ENCODE peak calls at places on chromosomes 3 and 15, in four cellular contexts. Y is caudate nucleus, T is frontal cortex, H is skeletal muscle cell. E is an unnamed sample.

GRCh38 chr15:100078511-100079220 is 263.1 kb downstream of the ADAMTS17 start:
- DNase-seq in Y (no peak), T (no peak), H (no peak), E (no peak)

GRCh38 chr15:88174571-88174970 is 82.0 kb downstream of the NTRK3 start:
- DNase-seq in Y (no peak), T (no peak), H (no peak), E (no peak)

GRCh38 chr15:101068961-101069734 is 150.0 kb downstream of the LRRK1 start:
- DNase-seq in Y (no peak), T (no peak), H (no peak), E (no peak)

GRCh38 chr3:133488785-133489367 is 84.6 kb upstream of the CDV3 start:
- DNase-seq in Y (no peak), T (no peak), H (peak; percentile 24), E (peak; percentile 65)

GRCh38 chr3:32460031-32460749 is 42.5 kb downstream of the CMTM6 start:
- DNase-seq in Y (no peak), T (no peak), H (no peak), E (no peak)

GRCh38 chr15:83991163-83991562 is 244.4 kb upstream of the GOLGA6L4 start:
- DNase-seq in Y (no peak), T (no peak), H (no peak), E (no peak)

GRCh38 chr15:75640483-75641175 is 605 bp upstream of the IMP3 start:
- DNase-seq in Y (no peak), T (no peak), H (no peak), E (peak; percentile 80)

GRCh38 chr3:25594007-25594502 is 70.7 kb downstream of the TOP2B start:
- DNase-seq in Y (no peak), T (no peak), H (peak; percentile 51), E (peak; percentile 86)

GRCh38 chr3:43001094-43001553 is 22.0 kb downstream of the GASK1A start:
- DNase-seq in Y (no peak), T (no peak), H (peak; percentile 90), E (peak; percentile 55)

GRCh38 chr3:174540536-174540935 is 318.6 kb upstream of the NAALADL2 start:
- DNase-seq in Y (no peak), T (no peak), H (no peak), E (no peak)

GRCh38 chr3:50278868-50279224 is at the start of gene LSMEM2:
- DNase-seq in Y (no peak), T (peak; percentile 47), H (no peak), E (no peak)

GRCh38 chr3:30661107-30661873 is 54.9 kb downstream of the TGFBR2 start:
- DNase-seq in Y (no peak), T (no peak), H (no peak), E (no peak)

GRCh38 chr15:23035964-23036566 is 3.3 kb downstream of the TUBGCP5 start:
- DNase-seq in Y (no peak), T (peak; percentile 33), H (peak; percentile 8), E (peak; percentile 74)

GRCh38 chr3:41131224-41131623 is 68.1 kb upstream of the CTNNB1 start:
- DNase-seq in Y (no peak), T (no peak), H (no peak), E (no peak)

GRCh38 chr3:13543251-13543650 is 5.7 kb upstream of the FBLN2 start:
- DNase-seq in Y (no peak), T (no peak), H (peak; percentile 66), E (no peak)

GRCh38 chr3:52280046-52280445 is 1.6 kb upstream of the WDR82 start:
- DNase-seq in Y (no peak), T (no peak), H (peak; percentile 19), E (peak; percentile 67)

GRCh38 chr3:13253208-13253937 is 166.7 kb downstream of the NUP210 start:
- DNase-seq in Y (no peak), T (no peak), H (no peak), E (no peak)

GRCh38 chr3:42728056-42728455 is 25.5 kb upstream of the HHATL start:
- DNase-seq in Y (peak; percentile 26), T (no peak), H (no peak), E (no peak)

GRCh38 chr3:71428841-71429609 is 154.5 kb downstream of the FOXP1 start:
- DNase-seq in Y (no peak), T (no peak), H (no peak), E (peak; percentile 90)

GRCh38 chr3:481680-482079 is 285.1 kb downstream of the CHL1 start:
- DNase-seq in Y (no peak), T (peak; percentile 27), H (no peak), E (no peak)

GRCh38 chr15:89021224-89021623 is 67.0 kb upstream of the ABHD2 start:
- DNase-seq in Y (no peak), T (no peak), H (no peak), E (no peak)

GRCh38 chr3:10703875-10704274 is 112.2 kb upstream of the SLC6A11 start:
- DNase-seq in Y (no peak), T (no peak), H (no peak), E (no peak)

GRCh38 chr15:76337739-76338554 is 1.4 kb downstream of the ISL2 start:
- DNase-seq in Y (no peak), T (peak; percentile 58), H (no peak), E (peak; percentile 35)

GRCh38 chr15:89333959-89334509 is 590 bp downstream of the POLG start:
- DNase-seq in Y (no peak), T (no peak), H (no peak), E (no peak)

GRCh38 chr3:155078959-155079794 is 942 bp upstream of the MME start:
- DNase-seq in Y (no peak), T (no peak), H (peak; percentile 42), E (no peak)

GRCh38 chr3:171044828-171045793 is 18.6 kb upstream of the SLC2A2 start:
- DNase-seq in Y (no peak), T (no peak), H (peak; percentile 86), E (no peak)

GRCh38 chr3:4723921-4724698 is 231.0 kb downstream of the ITPR1 start:
- DNase-seq in Y (no peak), T (no peak), H (no peak), E (no peak)

GRCh38 chr3:129016366-129016724 is 15.2 kb downstream of the EFCC1 start:
- DNase-seq in Y (no peak), T (no peak), H (no peak), E (peak; percentile 29)

GRCh38 chr3:192802957-192803899 is 75.9 kb upstream of the FGF12 start:
- DNase-seq in Y (no peak), T (no peak), H (no peak), E (peak; percentile 73)

GRCh38 chr3:123150449-123150954 is 51.2 kb upstream of the SEC22A start:
- DNase-seq in Y (no peak), T (no peak), H (no peak), E (no peak)

GRCh38 chr15:29129903-29130302 is 139.7 kb downstream of the NSMCE3 start:
- DNase-seq in Y (no peak), T (no peak), H (no peak), E (no peak)

GRCh38 chr3:189404036-189404435 is 227.2 kb upstream of the TP63 start:
- DNase-seq in Y (no peak), T (no peak), H (no peak), E (no peak)

GRCh38 chr3:153111056-153111455 is 51.0 kb upstream of the RAP2B start:
- DNase-seq in Y (no peak), T (no peak), H (no peak), E (no peak)

GRCh38 chr3:125161607-125162219 is 50.8 kb downstream of the SLC12A8 start:
- DNase-seq in Y (no peak), T (no peak), H (no peak), E (peak; percentile 53)

GRCh38 chr3:72423643-72424042 is 424.6 kb downstream of the SHQ1 start:
- DNase-seq in Y (no peak), T (no peak), H (no peak), E (no peak)

GRCh38 chr15:63473999-63474809 is 30.2 kb upstream of the USP3 start:
- DNase-seq in Y (no peak), T (no peak), H (no peak), E (no peak)

E was measured in lung microvascular endothelial cell.